ENCODE peak calls at places on chromosomes 11 and 22, in six cellular contexts. M is sigmoid colon, K is psoas muscle, V is neural progenitor cell, F is gastrocnemius medialis, R is cardiac muscle cell. L is an unnamed sample.

GRCh38 chr11:134266841-134267251 is 9.3 kb upstream of the GLB1L3 start:
- DNase-seq in M (no peak), K (no peak), V (no peak), F (no peak), R (peak; percentile 84), L (no peak)

GRCh38 chr11:76657139-76657823 is 13.3 kb downstream of the LRRC32 start:
- DNase-seq in M (peak; percentile 50), K (no peak), V (no peak), F (no peak), R (no peak), L (peak; percentile 60)

GRCh38 chr22:40499187-40499753 is 128.9 kb downstream of the SGSM3 start:
- DNase-seq in M (no peak), K (peak; percentile 18), V (no peak), F (no peak), R (peak; percentile 97), L (no peak)

GRCh38 chr11:123576082-123576481 is 78.3 kb downstream of the SCN3B start:
- DNase-seq in M (no peak), K (no peak), V (no peak), F (no peak), R (no peak), L (no peak)

GRCh38 chr22:50169774-50170341 is 673 bp upstream of the PANX2 start:
- DNase-seq in M (peak; percentile 47), K (peak; percentile 16), V (peak; percentile 58), F (no peak), R (peak; percentile 39), L (no peak)

GRCh38 chr22:37230673-37231405 is 13.2 kb downstream of the RAC2 start:
- DNase-seq in M (no peak), K (no peak), V (no peak), F (no peak), R (no peak), L (no peak)

GRCh38 chr22:39634530-39635399 is 64.2 kb downstream of the CACNA1I start:
- DNase-seq in M (no peak), K (no peak), V (no peak), F (no peak), R (peak; percentile 86), L (no peak)

GRCh38 chr11:84234462-84235202 is 948.5 kb upstream of the CCDC90B start:
- DNase-seq in M (no peak), K (no peak), V (peak; percentile 49), F (no peak), R (no peak), L (no peak)

GRCh38 chr11:16612801-16613400 is 125.5 kb upstream of the C11orf58 start:
- DNase-seq in M (no peak), K (no peak), V (peak; percentile 53), F (no peak), R (no peak), L (no peak)

GRCh38 chr22:17109976-17110375 is 11.2 kb downstream of the TMEM121B start:
- DNase-seq in M (no peak), K (no peak), V (no peak), F (no peak), R (no peak), L (no peak)

GRCh38 chr11:35412285-35412684 is 7.1 kb downstream of the SLC1A2 start:
- DNase-seq in M (no peak), K (no peak), V (peak; percentile 56), F (no peak), R (peak; percentile 21), L (no peak)

GRCh38 chr11:2779499-2779980 is 79.7 kb upstream of the KCNQ1OT1 start:
- DNase-seq in M (no peak), K (peak; percentile 17), V (no peak), F (no peak), R (no peak), L (no peak)

GRCh38 chr11:119422505-119423416 is at the start of gene THY1:
- DNase-seq in M (no peak), K (no peak), V (peak; percentile 89), F (no peak), R (peak; percentile 48), L (no peak)

GRCh38 chr11:31655483-31655882 is 145.9 kb downstream of the ELP4 start:
- DNase-seq in M (no peak), K (no peak), V (peak; percentile 36), F (no peak), R (peak; percentile 39), L (no peak)

GRCh38 chr22:30170126-30170525 is 76.4 kb downstream of the LIF start:
- DNase-seq in M (no peak), K (no peak), V (no peak), F (no peak), R (no peak), L (no peak)

GRCh38 chr11:134633276-134633675 is 221.2 kb upstream of the B3GAT1 start:
- DNase-seq in M (no peak), K (no peak), V (no peak), F (no peak), R (no peak), L (no peak)

GRCh38 chr11:70526116-70527045 is 128.1 kb downstream of the CTTN start:
- DNase-seq in M (no peak), K (no peak), V (no peak), F (no peak), R (no peak), L (no peak)

GRCh38 chr11:69012092-69013008 is 696 bp downstream of the MRGPRF start:
- DNase-seq in M (peak; percentile 87), K (no peak), V (peak; percentile 31), F (peak; percentile 31), R (peak; percentile 34), L (no peak)

GRCh38 chr11:44950625-44951472 is at the start of gene TP53I11:
- DNase-seq in M (peak; percentile 88), K (peak; percentile 88), V (peak; percentile 84), F (peak; percentile 67), R (peak; percentile 91), L (peak; percentile 88)

GRCh38 chr11:62732830-62733229 is 4.5 kb downstream of the TTC9C start:
- DNase-seq in M (no peak), K (no peak), V (no peak), F (no peak), R (peak; percentile 43), L (no peak)
- TF ChIP-seq CTCF in M (no peak), K (no peak), V (peak; percentile 27), F (no peak), R (no peak), L (no peak)

GRCh38 chr22:31329029-31329428 is 17.1 kb downstream of the PATZ1 start:
- DNase-seq in M (no peak), K (no peak), V (no peak), F (no peak), R (no peak), L (no peak)
- H3K9me3 ChIP-seq in M (no peaks in the 10 kb centered on the region), K (no peaks in the 10 kb centered on the region), V (no peaks in the 10 kb centered on the region), F (no peaks in the 10 kb centered on the region), R (no peaks in the 10 kb centered on the region), L (no peaks in the 10 kb centered on the region)

GRCh38 chr11:38206663-38207062 is 1608.6 kb upstream of the RAG2 start:
- DNase-seq in M (no peak), K (no peak), V (no peak), F (no peak), R (no peak), L (no peak)
- H3K4me3 ChIP-seq in M (no peak overlapping the region), K (no peak overlapping the region), V (no peak overlapping the region), F (no peak overlapping the region), R (no peak overlapping the region), L (no peak overlapping the region)

GRCh38 chr11:72377596-72377995 is 56.7 kb downstream of the CLPB start:
- DNase-seq in M (no peak), K (no peak), V (no peak), F (no peak), R (no peak), L (no peak)
- TF ChIP-seq CTCF in M (no peak), K (no peak), V (no peak), F (no peak), R (no peak), L (no peak)

GRCh38 chr22:48659393-48659792 is 1168.3 kb downstream of the BRD1 start:
- DNase-seq in M (no peak), K (no peak), V (no peak), F (no peak), R (no peak), L (no peak)
- H3K9me3 ChIP-seq in M (peaks cover 7% of the 10 kb centered on the region), K (peaks cover 7% of the 10 kb centered on the region), V (no peaks in the 10 kb centered on the region), F (no peaks in the 10 kb centered on the region), R (no peaks in the 10 kb centered on the region), L (no peaks in the 10 kb centered on the region)

GRCh38 chr11:112786196-112786595 is 175.0 kb upstream of the NCAM1 start:
- DNase-seq in M (no peak), K (no peak), V (no peak), F (no peak), R (no peak), L (no peak)
- H3K4me3 ChIP-seq in M (no peak overlapping the region), K (no peak overlapping the region), V (no peak overlapping the region), F (no peak overlapping the region), R (no peak overlapping the region), L (no peak overlapping the region)